ENCODE peak calls at places on chromosomes 2 and 18, in nine cellular contexts. C is stimulated activated naive CD8-positive, alpha-beta T cell treated with anti-CD3 and anti-CD28 coated beads, Interleukin-15, amount 100 ng/mL, for 72 hours; P is activated gamma-delta T cell; Z is activated CD4-positive, alpha-beta T cell treated with anti-CD3 and anti-CD28 coated beads for 48 hours; E is GM12892; S is HuH-7; A is omental fat pad; Y is GM10248; O is cardiac muscle cell. K is an unnamed sample.

GRCh38 chr2:152875832-152876669 is 157.6 kb downstream of the ARL6IP6 start:
- DNase-seq in C (no peak), P (no peak), O (no peak), Y (no peak), S (no peak), Z (no peak), A (no peak), E (no peak), K (no peak)

GRCh38 chr2:234593636-234594035 is 96.8 kb upstream of the ARL4C start:
- DNase-seq in A (no peak), S (no peak), Z (no peak), P (no peak), O (no peak), C (no peak), E (no peak), Y (no peak), K (no peak)

GRCh38 chr2:98643496-98644100 is 35.2 kb downstream of the UNC50 start:
- DNase-seq in Z (no peak), Y (no peak), A (no peak), E (no peak), O (no peak), P (no peak), C (no peak), S (no peak), K (no peak)

GRCh38 chr2:204150695-204151240 is 214.2 kb downstream of the ICOS start:
- DNase-seq in S (no peak), O (no peak), Y (no peak), Z (no peak), C (no peak), E (no peak), A (no peak), P (no peak), K (peak)

GRCh38 chr18:22731398-22731797 is 201.7 kb upstream of the RBBP8 start:
- DNase-seq in Z (no peak), O (no peak), P (no peak), C (no peak), E (no peak), A (no peak), Y (no peak), S (no peak), K (no peak)

GRCh38 chr2:201358684-201359083 is 1.5 kb upstream of the FLACC1 start:
- DNase-seq in O (no peak), A (no peak), S (no peak), C (peak), E (no peak), Z (peak), P (no peak), Y (no peak), K (no peak)

GRCh38 chr2:173652311-173652710 is 297.6 kb downstream of the CDCA7 start:
- DNase-seq in O (no peak), C (no peak), A (no peak), Z (no peak), S (no peak), E (no peak), Y (no peak), P (no peak), K (no peak)

GRCh38 chr2:230541934-230542380 is 126.0 kb downstream of the SP100 start:
- DNase-seq in Z (no peak), C (no peak), A (no peak), E (no peak), Y (peak), P (no peak), S (no peak), O (no peak), K (no peak)

GRCh38 chr2:56754066-56754615 is 570.4 kb downstream of the CCDC85A start:
- DNase-seq in E (no peak), Y (no peak), C (no peak), A (no peak), Z (no peak), P (no peak), O (no peak), S (no peak), K (no peak)

GRCh38 chr2:195659114-195659513 is 2.1 kb downstream of the SLC39A10 start:
- DNase-seq in Y (no peak), E (no peak), O (no peak), S (no peak), A (no peak), P (no peak), Z (no peak), C (no peak), K (no peak)

GRCh38 chr2:218671077-218671653 is 637 bp downstream of the RNF25 start:
- DNase-seq in Y (no peak), E (no peak), C (no peak), Z (no peak), A (no peak), O (no peak), S (no peak), P (no peak), K (no peak)

GRCh38 chr2:34570266-34570872 is 971.3 kb upstream of the FAM98A start:
- DNase-seq in Y (no peak), A (no peak), O (peak), Z (no peak), C (no peak), P (no peak), S (peak), E (no peak), K (peak)

GRCh38 chr18:59878644-59879043 is 21.2 kb upstream of the PMAIP1 start:
- DNase-seq in Z (no peak), E (no peak), A (no peak), Y (no peak), P (no peak), C (no peak), S (no peak), O (no peak), K (no peak)

GRCh38 chr2:149729575-149729974 is 142.0 kb upstream of the MMADHC start:
- DNase-seq in A (no peak), Z (no peak), S (no peak), P (no peak), O (no peak), Y (no peak), C (no peak), E (no peak), K (no peak)

GRCh38 chr2:140643761-140644187 is 1487.0 kb downstream of the LRP1B start:
- DNase-seq in E (no peak), Y (no peak), O (no peak), P (no peak), Z (no peak), C (no peak), A (no peak), S (no peak), K (no peak)

GRCh38 chr18:49647496-49648168 is 85.8 kb downstream of the LIPG start:
- DNase-seq in Y (no peak), A (no peak), O (no peak), Z (no peak), S (no peak), E (no peak), P (no peak), C (no peak), K (no peak)

GRCh38 chr2:212726403-212726802 is 187.8 kb upstream of the ERBB4 start:
- DNase-seq in Y (no peak), O (no peak), S (no peak), Z (no peak), C (no peak), E (no peak), P (no peak), A (no peak), K (no peak)

GRCh38 chr2:225814554-225814953 is 415.0 kb downstream of the NYAP2 start:
- DNase-seq in P (no peak), C (no peak), E (no peak), Z (no peak), O (no peak), A (no peak), Y (no peak), S (no peak), K (no peak)

GRCh38 chr2:33246432-33246831 is 230.0 kb upstream of the RASGRP3 start:
- DNase-seq in A (no peak), Y (no peak), C (no peak), Z (no peak), O (no peak), S (no peak), P (no peak), E (no peak), K (no peak)

GRCh38 chr18:71583291-71583690 is 960.9 kb downstream of the CBLN2 start:
- DNase-seq in Y (no peak), P (no peak), Z (no peak), S (no peak), A (no peak), O (no peak), E (no peak), C (no peak), K (no peak)

GRCh38 chr2:84855730-84856129 is 25.2 kb downstream of the TRABD2A start:
- DNase-seq in A (no peak), C (peak), E (no peak), O (no peak), S (no peak), Y (no peak), Z (peak), P (no peak), K (peak)

GRCh38 chr2:75892490-75892889 is 181.8 kb upstream of the GCFC2 start:
- DNase-seq in O (no peak), S (no peak), E (no peak), A (no peak), C (no peak), P (no peak), Z (no peak), Y (no peak), K (no peak)

GRCh38 chr2:233032551-233033320 is at the start of gene NEU2:
- DNase-seq in S (no peak), E (no peak), O (no peak), Z (no peak), P (no peak), Y (no peak), C (no peak), A (no peak), K (no peak)

GRCh38 chr2:56244911-56245530 is 61.2 kb downstream of the CCDC85A start:
- DNase-seq in P (no peak), Z (no peak), S (no peak), Y (no peak), E (no peak), A (no peak), C (no peak), O (no peak), K (no peak)

GRCh38 chr2:136901732-136902131 is 136.4 kb downstream of the THSD7B start:
- DNase-seq in Y (no peak), C (no peak), S (no peak), E (no peak), A (no peak), O (no peak), P (no peak), Z (no peak), K (no peak)

GRCh38 chr2:229081411-229081810 is 189.7 kb downstream of the PID1 start:
- DNase-seq in C (no peak), S (no peak), Z (no peak), Y (no peak), P (no peak), A (no peak), E (no peak), O (no peak), K (no peak)

GRCh38 chr18:5451871-5452270 is 91.9 kb downstream of the EPB41L3 start:
- DNase-seq in C (no peak), O (no peak), A (no peak), Y (no peak), Z (no peak), P (no peak), E (no peak), S (no peak), K (no peak)

GRCh38 chr2:68318686-68319396 is 908 bp downstream of the CNRIP1 start:
- DNase-seq in A (no peak), C (no peak), E (no peak), O (no peak), S (no peak), Z (no peak), Y (no peak), P (no peak), K (peak)

GRCh38 chr18:75840131-75840530 is 412.6 kb upstream of the SMIM21 start:
- DNase-seq in Z (no peak), S (no peak), O (no peak), E (no peak), P (no peak), Y (no peak), A (no peak), C (no peak), K (no peak)

GRCh38 chr2:72533767-72534166 is 292.1 kb downstream of the EXOC6B start:
- DNase-seq in E (no peak), P (no peak), O (no peak), S (no peak), C (no peak), A (no peak), Z (no peak), Y (no peak), K (no peak)

GRCh38 chr2:211611061-211611518 is 927.5 kb downstream of the ERBB4 start:
- DNase-seq in O (no peak), A (no peak), E (no peak), P (no peak), C (no peak), Z (no peak), S (no peak), Y (no peak), K (no peak)

GRCh38 chr2:126657636-126658315 is 1.8 kb downstream of the GYPC start:
- DNase-seq in S (no peak), Z (peak), Y (peak), O (peak), C (peak), E (peak), P (peak), A (peak), K (peak)

GRCh38 chr2:149611100-149611820 is 23.7 kb upstream of the MMADHC start:
- DNase-seq in A (no peak), P (no peak), O (peak), C (no peak), E (no peak), S (no peak), Z (no peak), Y (no peak), K (no peak)

GRCh38 chr18:32918692-32919250 is 145.9 kb upstream of the KLHL14 start:
- DNase-seq in O (no peak), Z (no peak), P (no peak), A (no peak), C (no peak), Y (no peak), E (no peak), S (no peak), K (no peak)

GRCh38 chr2:240646900-240647502 is 21.7 kb downstream of the GPR35 start:
- DNase-seq in S (no peak), Y (no peak), Z (no peak), O (no peak), E (peak), P (no peak), A (no peak), C (no peak), K (peak)

GRCh38 chr18:10465157-10465990 is 10.9 kb downstream of the APCDD1 start:
- DNase-seq in O (no peak), S (no peak), C (no peak), E (no peak), A (no peak), P (no peak), Y (no peak), Z (no peak), K (no peak)

GRCh38 chr2:197795277-197795676 is 9.1 kb upstream of the PLCL1 start:
- DNase-seq in E (no peak), S (no peak), Z (peak), O (no peak), A (no peak), P (no peak), Y (no peak), C (no peak), K (no peak)

GRCh38 chr2:38293152-38293865 is 83.8 kb downstream of the ATL2 start:
- DNase-seq in A (no peak), P (no peak), Y (no peak), Z (no peak), C (no peak), E (no peak), O (no peak), S (no peak), K (no peak)

K was measured in upper lobe of left lung.